ENCODE peak calls at places on chromosomes 4 and X, in four cellular contexts. One of them, this sample, is unnamed.

GRCh38 chr4:56666279-56666678 is 14.8 kb downstream of the HOPX start:
- DNase-seq in A549: no peak
- DNase-seq in IMR-90: no peak
- DNase-seq in HepG2: no peak
- DNase-seq in this sample: no peak

GRCh38 chrX:56253832-56254703 is 21.9 kb downstream of the KLF8 start:
- DNase-seq in A549: no peak
- DNase-seq in IMR-90: no peak
- DNase-seq in HepG2: no peak
- DNase-seq in this sample: no peak

GRCh38 chr4:8336412-8337075 is 67.0 kb downstream of the HTRA3 start:
- DNase-seq in A549: no peak
- DNase-seq in IMR-90: peak; percentile 55
- DNase-seq in HepG2: no peak
- DNase-seq in this sample: no peak

GRCh38 chrX:17860811-17861495 is at the start of gene RAI2:
- DNase-seq in A549: no peak
- DNase-seq in IMR-90: no peak
- DNase-seq in HepG2: no peak
- DNase-seq in this sample: no peak

GRCh38 chr4:37522996-37523395 is 163.2 kb downstream of the RELL1 start:
- DNase-seq in A549: no peak
- DNase-seq in IMR-90: no peak
- DNase-seq in HepG2: no peak
- DNase-seq in this sample: no peak

GRCh38 chr4:11765849-11766453 is 337.3 kb upstream of the HS3ST1 start:
- DNase-seq in A549: peak; percentile 37
- DNase-seq in IMR-90: peak; percentile 37
- DNase-seq in HepG2: peak; percentile 15
- DNase-seq in this sample: peak; percentile 57

GRCh38 chr4:33302298-33302697 is 2582.1 kb downstream of the PCDH7 start:
- DNase-seq in A549: peak; percentile 2
- DNase-seq in IMR-90: no peak
- DNase-seq in HepG2: no peak
- DNase-seq in this sample: no peak

GRCh38 chr4:69057620-69058409 is 38.5 kb upstream of the UGT2B7 start:
- DNase-seq in A549: no peak
- DNase-seq in IMR-90: peak; percentile 25
- DNase-seq in HepG2: peak; percentile 93
- DNase-seq in this sample: no peak

GRCh38 chr4:157265281-157265680 is 44.8 kb downstream of the GRIA2 start:
- DNase-seq in A549: no peak
- DNase-seq in IMR-90: no peak
- DNase-seq in HepG2: no peak
- DNase-seq in this sample: peak; percentile 16

GRCh38 chrX:103554687-103555417 is 30.5 kb upstream of the TCEAL4 start:
- DNase-seq in A549: no peak
- DNase-seq in IMR-90: peak; percentile 24
- DNase-seq in HepG2: no peak
- DNase-seq in this sample: no peak

GRCh38 chrX:43868791-43869190 is 13.5 kb downstream of the MAOB start:
- DNase-seq in A549: no peak
- DNase-seq in IMR-90: peak; percentile 0
- DNase-seq in HepG2: no peak
- DNase-seq in this sample: no peak

GRCh38 chr4:165994706-165995105 is 121.7 kb downstream of the TLL1 start:
- DNase-seq in A549: no peak
- DNase-seq in IMR-90: no peak
- DNase-seq in HepG2: no peak
- DNase-seq in this sample: no peak

GRCh38 chrX:110401142-110401541 is 42.5 kb downstream of the RTL9 start:
- DNase-seq in A549: peak; percentile 34
- DNase-seq in IMR-90: no peak
- DNase-seq in HepG2: no peak
- DNase-seq in this sample: no peak

GRCh38 chr4:126223784-126224407 is 909.1 kb downstream of the FAT4 start:
- DNase-seq in A549: peak; percentile 4
- DNase-seq in IMR-90: peak; percentile 23
- DNase-seq in HepG2: peak; percentile 1
- DNase-seq in this sample: peak; percentile 29

GRCh38 chrX:11446951-11447350 is 153.7 kb downstream of the AMELX start:
- DNase-seq in A549: no peak
- DNase-seq in IMR-90: peak; percentile 35
- DNase-seq in HepG2: no peak
- DNase-seq in this sample: no peak

GRCh38 chrX:104566921-104567501 is 1.0 kb downstream of the IL1RAPL2 start:
- DNase-seq in A549: no peak
- DNase-seq in IMR-90: no peak
- DNase-seq in HepG2: no peak
- DNase-seq in this sample: no peak

GRCh38 chrX:71871367-71871766 is 39.3 kb upstream of the NHSL2 start:
- DNase-seq in A549: no peak
- DNase-seq in IMR-90: peak; percentile 31
- DNase-seq in HepG2: no peak
- DNase-seq in this sample: no peak

GRCh38 chr4:143406523-143406922 is 69.8 kb downstream of the GAB1 start:
- DNase-seq in A549: no peak
- DNase-seq in IMR-90: no peak
- DNase-seq in HepG2: peak; percentile 4
- DNase-seq in this sample: no peak

GRCh38 chr4:150962245-150962644 is 52.8 kb downstream of the LRBA start:
- DNase-seq in A549: no peak
- DNase-seq in IMR-90: peak; percentile 23
- DNase-seq in HepG2: no peak
- DNase-seq in this sample: no peak

GRCh38 chr4:130486841-130487240 is 1390.9 kb downstream of the C4orf33 start:
- DNase-seq in A549: no peak
- DNase-seq in IMR-90: peak; percentile 10
- DNase-seq in HepG2: no peak
- DNase-seq in this sample: no peak

GRCh38 chrX:133516691-133517090 is 101.4 kb upstream of the GPC4 start:
- DNase-seq in A549: no peak
- DNase-seq in IMR-90: no peak
- DNase-seq in HepG2: no peak
- DNase-seq in this sample: no peak

GRCh38 chrX:53239474-53239873 is 14.5 kb upstream of the KDM5C start:
- DNase-seq in A549: peak; percentile 56
- DNase-seq in IMR-90: no peak
- DNase-seq in HepG2: peak; percentile 35
- DNase-seq in this sample: no peak

GRCh38 chrX:47706575-47706974 is 47.6 kb upstream of the UXT start:
- DNase-seq in A549: no peak
- DNase-seq in IMR-90: peak; percentile 10
- DNase-seq in HepG2: no peak
- DNase-seq in this sample: no peak

GRCh38 chr4:136311774-136312173 is 1220.5 kb downstream of the PCDH18 start:
- DNase-seq in A549: no peak
- DNase-seq in IMR-90: no peak
- DNase-seq in HepG2: no peak
- DNase-seq in this sample: no peak

GRCh38 chrX:10755477-10756334 is 135.3 kb upstream of the MID1 start:
- DNase-seq in A549: peak; percentile 45
- DNase-seq in IMR-90: peak; percentile 81
- DNase-seq in HepG2: no peak
- DNase-seq in this sample: no peak

GRCh38 chr4:7202391-7202790 is 10.1 kb downstream of the SORCS2 start:
- DNase-seq in A549: no peak
- DNase-seq in IMR-90: peak; percentile 37
- DNase-seq in HepG2: no peak
- DNase-seq in this sample: no peak

GRCh38 chrX:131066237-131066636 is 8.1 kb downstream of the ARHGAP36 start:
- DNase-seq in A549: no peak
- DNase-seq in IMR-90: no peak
- DNase-seq in HepG2: no peak
- DNase-seq in this sample: no peak

GRCh38 chr4:166091914-166092510 is 219.0 kb downstream of the TLL1 start:
- DNase-seq in A549: peak; percentile 24
- DNase-seq in IMR-90: peak; percentile 29
- DNase-seq in HepG2: peak; percentile 28
- DNase-seq in this sample: peak; percentile 15

GRCh38 chr4:62548108-62548524 is 1348.0 kb downstream of the ADGRL3 start:
- DNase-seq in A549: peak; percentile 0
- DNase-seq in IMR-90: no peak
- DNase-seq in HepG2: peak; percentile 2
- DNase-seq in this sample: no peak

GRCh38 chrX:117274943-117275342 is 812.2 kb upstream of the CT83 start:
- DNase-seq in A549: no peak
- DNase-seq in IMR-90: no peak
- DNase-seq in HepG2: no peak
- DNase-seq in this sample: no peak

GRCh38 chrX:113802837-113803236 is 781.0 kb upstream of the HTR2C start:
- DNase-seq in A549: peak; percentile 0
- DNase-seq in IMR-90: no peak
- DNase-seq in HepG2: no peak
- DNase-seq in this sample: no peak

GRCh38 chr4:184420881-184421416 is 53.4 kb downstream of the IRF2 start:
- DNase-seq in A549: no peak
- DNase-seq in IMR-90: no peak
- DNase-seq in HepG2: no peak
- DNase-seq in this sample: no peak

GRCh38 chr4:184421558-184422155 is 52.7 kb downstream of the IRF2 start:
- DNase-seq in A549: no peak
- DNase-seq in IMR-90: no peak
- DNase-seq in HepG2: no peak
- DNase-seq in this sample: no peak

GRCh38 chr4:184423003-184423686 is 51.2 kb downstream of the IRF2 start:
- DNase-seq in A549: no peak
- DNase-seq in IMR-90: no peak
- DNase-seq in HepG2: no peak
- DNase-seq in this sample: no peak

GRCh38 chr4:184424279-184424678 is 50.1 kb downstream of the IRF2 start:
- DNase-seq in A549: no peak
- DNase-seq in IMR-90: no peak
- DNase-seq in HepG2: no peak
- DNase-seq in this sample: no peak

GRCh38 chr4:184422378-184422777 is 52.0 kb downstream of the IRF2 start:
- DNase-seq in A549: no peak
- DNase-seq in IMR-90: no peak
- DNase-seq in HepG2: no peak
- DNase-seq in this sample: no peak
- H3K4me1 ChIP-seq in A549: peaks cover 12% of the 10 kb centered on the region
- H3K4me1 ChIP-seq in IMR-90: peaks cover 18% of the 10 kb centered on the region
- H3K4me1 ChIP-seq in HepG2: peaks cover 4% of the 10 kb centered on the region
- H3K4me1 ChIP-seq in this sample: peaks cover 9% of the 10 kb centered on the region

DNA sequence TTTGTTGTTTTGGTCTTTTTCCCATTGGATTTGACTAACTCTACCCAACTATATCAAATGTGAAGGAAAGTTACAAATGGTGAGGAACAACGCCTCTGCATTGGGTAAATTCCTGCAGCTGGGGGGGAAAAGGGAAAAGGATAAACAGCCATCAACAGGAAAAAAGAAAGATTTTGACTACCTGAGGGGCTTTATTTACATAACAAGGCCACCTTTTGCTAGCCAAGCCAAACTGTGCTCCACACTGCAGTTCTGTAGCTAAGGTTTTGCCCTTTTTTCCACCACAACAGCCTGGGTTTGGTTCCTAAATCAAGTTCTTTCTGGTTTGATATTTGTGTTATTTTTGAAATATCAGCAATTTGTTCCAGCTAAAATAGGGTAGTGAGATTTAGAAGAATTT is 40.8 kb downstream of the RHOXF2B start:
- DNase-seq in A549: no peak
- DNase-seq in IMR-90: no peak
- DNase-seq in HepG2: no peak
- DNase-seq in this sample: no peak
- TF ChIP-seq CEBPB in A549: no peak
- TF ChIP-seq CEBPB in IMR-90: no peak
- TF ChIP-seq CEBPB in HepG2: no peak
- TF ChIP-seq CEBPB in this sample: no peak

GRCh38 chrX:132488092-132488749 is 617 bp downstream of the MBNL3 start:
- DNase-seq in A549: no peak
- DNase-seq in IMR-90: peak; percentile 10
- DNase-seq in HepG2: no peak
- DNase-seq in this sample: no peak
- H3K4me1 ChIP-seq in A549: peaks cover 9% of the 10 kb centered on the region
- H3K4me1 ChIP-seq in IMR-90: no peaks in the 10 kb centered on the region
- H3K4me1 ChIP-seq in HepG2: peaks cover 73% of the 10 kb centered on the region
- H3K4me1 ChIP-seq in this sample: peaks cover 17% of the 10 kb centered on the region

GRCh38 chr4:66613591-66613990 is 931.7 kb downstream of the CENPC start:
- DNase-seq in A549: no peak
- DNase-seq in IMR-90: no peak
- DNase-seq in HepG2: no peak
- DNase-seq in this sample: no peak
- TF ChIP-seq CEBPB in A549: no peak
- TF ChIP-seq CEBPB in IMR-90: no peak
- TF ChIP-seq CEBPB in HepG2: no peak
- TF ChIP-seq CEBPB in this sample: no peak

This sample was measured in HCT116.